ENCODE peak calls at places on chromosomes 4 and X, in five cellular contexts. One of them, this sample, is unnamed.

GRCh38 chr4:168174308-168174707 is 82.0 kb downstream of the ANXA10 start:
- DNase-seq in astrocyte: no peak
- DNase-seq in HepG2: no peak
- DNase-seq in neural progenitor cell: no peak
- DNase-seq in GM23248: no peak
- DNase-seq in this sample: no peak

GRCh38 chr4:20773144-20773997 is 73.1 kb downstream of the PACRGL start:
- DNase-seq in GM23248: peak
- DNase-seq in neural progenitor cell: peak
- DNase-seq in HepG2: peak
- DNase-seq in astrocyte: peak
- DNase-seq in this sample: peak

GRCh38 chrX:43809463-43809862 is 72.8 kb downstream of the MAOB start:
- DNase-seq in GM23248: peak
- DNase-seq in astrocyte: peak
- DNase-seq in neural progenitor cell: no peak
- DNase-seq in HepG2: no peak
- DNase-seq in this sample: no peak

GRCh38 chr4:123081971-123082370 is 159.6 kb upstream of the NUDT6 start:
- DNase-seq in astrocyte: no peak
- DNase-seq in GM23248: no peak
- DNase-seq in HepG2: no peak
- DNase-seq in neural progenitor cell: no peak
- DNase-seq in this sample: no peak

GRCh38 chr4:126051709-126052424 is 737.1 kb downstream of the FAT4 start:
- DNase-seq in HepG2: no peak
- DNase-seq in astrocyte: peak
- DNase-seq in GM23248: peak
- DNase-seq in neural progenitor cell: no peak
- DNase-seq in this sample: no peak

GRCh38 chr4:173424899-173425805 is 26.2 kb upstream of the SCRG1 start:
- DNase-seq in astrocyte: peak
- DNase-seq in GM23248: peak
- DNase-seq in neural progenitor cell: no peak
- DNase-seq in HepG2: no peak
- DNase-seq in this sample: no peak

GRCh38 chr4:122830392-122831095 is 3.9 kb downstream of the FGF2 start:
- DNase-seq in GM23248: peak
- DNase-seq in HepG2: no peak
- DNase-seq in neural progenitor cell: no peak
- DNase-seq in astrocyte: peak
- DNase-seq in this sample: no peak

GRCh38 chr4:19945979-19946380 is 305.7 kb upstream of the SLIT2 start:
- DNase-seq in astrocyte: peak
- DNase-seq in neural progenitor cell: no peak
- DNase-seq in GM23248: peak
- DNase-seq in HepG2: no peak
- DNase-seq in this sample: no peak

GRCh38 chr4:74531952-74532794 is 87.2 kb downstream of the AREG start:
- DNase-seq in HepG2: peak
- DNase-seq in GM23248: peak
- DNase-seq in astrocyte: peak
- DNase-seq in neural progenitor cell: peak
- DNase-seq in this sample: peak

GRCh38 chr4:41881931-41882621 is 53.2 kb upstream of the TMEM33 start:
- DNase-seq in HepG2: no peak
- DNase-seq in GM23248: peak
- DNase-seq in astrocyte: no peak
- DNase-seq in neural progenitor cell: peak
- DNase-seq in this sample: peak

GRCh38 chr4:41883988-41884737 is 51.1 kb upstream of the TMEM33 start:
- DNase-seq in neural progenitor cell: no peak
- DNase-seq in GM23248: no peak
- DNase-seq in astrocyte: no peak
- DNase-seq in HepG2: peak
- DNase-seq in this sample: no peak

GRCh38 chr4:41880840-41881831 is 54.1 kb upstream of the TMEM33 start:
- DNase-seq in GM23248: peak
- DNase-seq in HepG2: no peak
- DNase-seq in neural progenitor cell: peak
- DNase-seq in astrocyte: no peak
- DNase-seq in this sample: no peak

GRCh38 chr4:41880022-41880837 is 55.0 kb upstream of the TMEM33 start:
- DNase-seq in GM23248: no peak
- DNase-seq in HepG2: no peak
- DNase-seq in astrocyte: no peak
- DNase-seq in neural progenitor cell: peak
- DNase-seq in this sample: peak

GRCh38 chr4:41882622-41883347 is 52.4 kb upstream of the TMEM33 start:
- DNase-seq in HepG2: no peak
- DNase-seq in GM23248: peak
- DNase-seq in astrocyte: no peak
- DNase-seq in neural progenitor cell: peak
- DNase-seq in this sample: no peak
- TF ChIP-seq EZH2 in HepG2: no peak
- TF ChIP-seq EZH2 in GM23248: peak
- TF ChIP-seq EZH2 in astrocyte: no peak
- TF ChIP-seq EZH2 in neural progenitor cell: peak
- TF ChIP-seq EZH2 in this sample: no peak

GRCh38 chr4:148023782-148024181 is 291.9 kb downstream of the ARHGAP10 start:
- DNase-seq in neural progenitor cell: no peak
- DNase-seq in HepG2: no peak
- DNase-seq in GM23248: peak
- DNase-seq in astrocyte: no peak
- DNase-seq in this sample: no peak

GRCh38 chr4:148021706-148022105 is 289.8 kb downstream of the ARHGAP10 start:
- DNase-seq in HepG2: no peak
- DNase-seq in astrocyte: no peak
- DNase-seq in GM23248: no peak
- DNase-seq in neural progenitor cell: no peak
- DNase-seq in this sample: no peak

GRCh38 chr4:148029781-148030180 is 297.9 kb downstream of the ARHGAP10 start:
- DNase-seq in astrocyte: no peak
- DNase-seq in GM23248: no peak
- DNase-seq in HepG2: no peak
- DNase-seq in neural progenitor cell: no peak
- DNase-seq in this sample: no peak

GRCh38 chr4:148022975-148023374 is 291.1 kb downstream of the ARHGAP10 start:
- DNase-seq in GM23248: peak
- DNase-seq in neural progenitor cell: no peak
- DNase-seq in HepG2: no peak
- DNase-seq in astrocyte: no peak
- DNase-seq in this sample: no peak

GRCh38 chr4:148026022-148026421 is 294.1 kb downstream of the ARHGAP10 start:
- DNase-seq in GM23248: peak
- DNase-seq in astrocyte: peak
- DNase-seq in neural progenitor cell: no peak
- DNase-seq in HepG2: no peak
- DNase-seq in this sample: no peak
- TF ChIP-seq EZH2 in GM23248: no peak
- TF ChIP-seq EZH2 in astrocyte: no peak
- TF ChIP-seq EZH2 in neural progenitor cell: no peak
- TF ChIP-seq EZH2 in HepG2: no peak
- TF ChIP-seq EZH2 in this sample: no peak

DNA sequence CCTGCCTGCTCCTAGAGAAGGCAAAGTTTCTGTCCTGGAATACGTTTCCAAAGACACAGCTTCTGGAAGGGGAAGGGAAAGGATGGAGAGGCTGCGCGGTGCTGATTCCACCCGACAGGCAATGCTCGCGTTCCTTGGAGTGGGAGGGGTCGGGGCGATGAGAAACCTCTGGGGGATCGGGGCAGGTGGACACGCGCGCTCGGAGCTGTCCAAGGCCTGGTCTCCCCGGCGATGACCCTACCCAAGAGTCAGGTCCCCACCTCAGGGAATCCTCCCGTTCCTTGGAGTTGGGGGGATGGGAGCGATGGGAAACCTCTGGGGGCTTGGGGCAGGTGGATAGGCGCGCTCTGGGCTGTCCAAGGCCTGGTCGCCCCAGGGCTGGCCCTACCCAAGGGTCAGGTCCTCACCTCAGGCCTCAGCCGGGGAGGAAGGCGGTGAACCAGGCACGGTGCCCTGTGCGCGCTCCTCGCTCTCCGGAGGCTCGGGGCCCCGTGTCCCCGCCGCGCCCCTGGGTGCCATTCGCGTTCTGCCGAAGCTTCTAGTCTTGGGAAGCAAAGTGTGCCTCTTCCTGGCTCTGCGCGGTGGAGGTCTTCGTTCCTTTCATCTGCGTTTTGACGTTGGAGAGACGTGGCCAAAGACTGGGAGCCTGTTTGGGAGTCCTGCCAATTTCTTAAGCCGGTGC is 10.6 kb upstream of the SHOX start:
- DNase-seq in HepG2: no peak
- DNase-seq in GM23248: no peak
- DNase-seq in neural progenitor cell: peak
- DNase-seq in astrocyte: no peak
- DNase-seq in this sample: peak
- TF ChIP-seq EZH2 in HepG2: no peak
- TF ChIP-seq EZH2 in GM23248: no peak
- TF ChIP-seq EZH2 in neural progenitor cell: peak
- TF ChIP-seq EZH2 in astrocyte: no peak
- TF ChIP-seq EZH2 in this sample: peak

GRCh38 chr4:157220026-157220881 is at the start of gene GRIA2:
- DNase-seq in HepG2: peak
- DNase-seq in neural progenitor cell: peak
- DNase-seq in GM23248: peak
- DNase-seq in astrocyte: peak
- DNase-seq in this sample: no peak

GRCh38 chr4:157222764-157223145 is 2.2 kb downstream of the GRIA2 start:
- DNase-seq in neural progenitor cell: no peak
- DNase-seq in HepG2: no peak
- DNase-seq in astrocyte: peak
- DNase-seq in GM23248: no peak
- DNase-seq in this sample: no peak

GRCh38 chr4:157221895-157222763 is 1.6 kb downstream of the GRIA2 start:
- DNase-seq in neural progenitor cell: peak
- DNase-seq in astrocyte: peak
- DNase-seq in HepG2: no peak
- DNase-seq in GM23248: peak
- DNase-seq in this sample: peak

GRCh38 chr4:157223446-157223845 is 2.9 kb downstream of the GRIA2 start:
- DNase-seq in GM23248: no peak
- DNase-seq in HepG2: no peak
- DNase-seq in neural progenitor cell: no peak
- DNase-seq in astrocyte: no peak
- DNase-seq in this sample: no peak

DNA sequence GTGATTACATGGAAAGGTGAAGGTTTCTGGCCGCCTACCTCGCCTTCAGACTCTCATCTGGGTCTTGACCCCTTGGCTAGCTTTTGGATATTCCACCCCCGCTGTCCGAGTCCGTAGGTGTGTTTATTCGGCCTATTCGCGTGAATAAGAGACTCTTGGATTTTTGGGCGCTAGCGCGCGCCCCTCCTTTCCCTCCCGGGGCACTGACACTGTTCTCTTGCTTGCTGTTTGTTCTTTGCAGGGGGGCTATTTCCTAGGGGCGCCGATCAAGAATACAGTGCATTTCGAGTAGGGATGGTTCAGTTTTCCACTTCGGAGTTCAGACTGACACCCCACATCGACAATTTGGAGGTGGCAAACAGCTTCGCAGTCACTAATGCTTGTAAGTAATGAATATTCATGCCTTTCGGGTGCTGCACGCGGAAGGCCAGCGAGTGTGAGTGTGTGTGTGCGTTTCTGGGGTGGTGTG is 932 bp downstream of the GRIA2 start:
- DNase-seq in HepG2: no peak
- DNase-seq in astrocyte: no peak
- DNase-seq in neural progenitor cell: peak
- DNase-seq in GM23248: no peak
- DNase-seq in this sample: peak
- TF ChIP-seq EZH2 in HepG2: no peak
- TF ChIP-seq EZH2 in astrocyte: no peak
- TF ChIP-seq EZH2 in neural progenitor cell: peak
- TF ChIP-seq EZH2 in GM23248: no peak
- TF ChIP-seq EZH2 in this sample: no peak

This sample was measured in H1.